ENCODE peak calls at places on chromosomes 6 and 20, in five cellular contexts. F, X, O, I and R are unnamed samples.
A peak's percentile ranks its signal among the peaks of the same experiment; 100 is the strongest.

GRCh38 chr6:423799-424345 is 32.3 kb downstream of the IRF4 start:
- DNase-seq in F (no peak), X (no peak), O (no peak), I (no peak), R (no peak)

GRCh38 chr6:143034689-143035334 is 25.9 kb upstream of the AIG1 start:
- DNase-seq in F (no peak), O (no peak), I (no peak), X (no peak), R (no peak)

GRCh38 chr6:5333653-5334052 is 72.3 kb downstream of the FARS2 start:
- DNase-seq in I (peak; percentile 23), O (no peak), F (peak; percentile 50), X (no peak), R (no peak)

GRCh38 chr6:147322299-147323162 is 118.3 kb downstream of the STXBP5 start:
- DNase-seq in X (no peak), O (no peak), F (no peak), I (no peak), R (no peak)

GRCh38 chr6:21265264-21266044 is 328.1 kb upstream of the SOX4 start:
- DNase-seq in O (no peak), F (no peak), I (no peak), X (no peak), R (no peak)

GRCh38 chr6:12356983-12357972 is 67.1 kb downstream of the EDN1 start:
- DNase-seq in X (no peak), I (no peak), O (no peak), F (no peak), R (no peak)

GRCh38 chr6:157625111-157625510 is 197.9 kb upstream of the SNX9 start:
- DNase-seq in F (no peak), I (no peak), O (no peak), X (no peak), R (no peak)

GRCh38 chr20:36318166-36318565 is 12.0 kb downstream of the DLGAP4 start:
- DNase-seq in F (no peak), O (no peak), X (no peak), I (no peak), R (no peak)

GRCh38 chr6:168326294-168327261 is 7.0 kb upstream of the DACT2 start:
- DNase-seq in X (no peak), F (no peak), I (peak; percentile 16), O (no peak), R (no peak)

GRCh38 chr20:62296724-62297448 is 5.9 kb upstream of the ADRM1 start:
- DNase-seq in I (no peak), F (no peak), X (no peak), O (no peak), R (no peak)

GRCh38 chr20:4912380-4913142 is 88.7 kb downstream of the SLC23A2 start:
- DNase-seq in F (no peak), X (no peak), O (no peak), I (no peak), R (no peak)

GRCh38 chr6:14506656-14507242 is 389.2 kb downstream of the CD83 start:
- DNase-seq in I (no peak), O (no peak), X (no peak), F (no peak), R (no peak)

DNA sequence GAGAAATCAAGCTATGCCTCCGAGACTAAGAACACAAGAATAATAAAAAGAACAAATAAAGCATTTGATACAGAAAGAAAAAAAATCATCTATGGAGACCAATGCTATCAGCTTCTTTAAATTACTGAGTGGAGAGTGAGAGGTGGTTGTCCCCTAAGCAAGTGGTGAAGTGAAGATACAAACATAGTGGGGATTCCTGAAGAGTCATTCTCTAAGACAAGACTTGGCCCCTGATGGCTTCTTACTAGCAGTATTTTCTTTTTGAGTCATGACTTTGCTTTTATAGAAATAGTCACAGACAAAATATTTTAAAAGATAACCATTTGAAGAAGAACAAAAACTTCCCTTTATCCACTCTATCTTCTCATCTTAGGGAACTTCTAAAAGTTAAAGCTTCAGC is 261.4 kb upstream of the PRDM1 start:
- DNase-seq in O (no peak), F (no peak), X (no peak), I (no peak), R (no peak)
- TF ChIP-seq CTCF in O (no peak), F (no peak), X (no peak), I (no peak), R (no peak)

GRCh38 chr6:41896280-41896679 is 1.1 kb upstream of the USP49 start:
- DNase-seq in X (no peak), I (no peak), F (no peak), O (no peak), R (no peak)

GRCh38 chr6:41901882-41902519 is 6.8 kb upstream of the USP49 start:
- DNase-seq in O (peak; percentile 34), X (no peak), F (no peak), I (peak; percentile 52), R (no peak)
- TF ChIP-seq CTCF in O (peak; percentile 64), X (no peak), F (peak; percentile 29), I (peak; percentile 31), R (no peak)

DNA sequence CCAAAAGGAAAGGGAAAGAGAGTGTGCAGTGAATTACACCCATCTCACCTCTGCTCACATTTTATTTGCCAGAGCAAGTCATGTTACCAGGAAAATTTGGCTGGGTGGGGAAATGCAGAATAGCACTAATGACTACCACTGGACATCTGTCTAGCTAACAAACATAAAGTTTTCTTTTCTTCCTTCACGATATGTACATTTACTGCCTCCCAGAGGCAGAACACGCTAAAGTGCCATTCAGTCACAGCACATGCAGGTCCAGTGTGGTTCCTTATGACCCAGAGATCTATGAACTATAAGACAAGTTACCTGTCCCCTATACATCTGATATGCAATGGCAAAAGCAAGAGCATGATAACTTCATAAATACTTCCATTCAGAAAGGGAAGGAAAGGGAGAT is 194.1 kb downstream of the OGFRL1 start:
- DNase-seq in I (peak; percentile 14), O (no peak), F (no peak), X (no peak), R (no peak)
- TF ChIP-seq CTCF in I (peak; percentile 20), O (no peak), F (peak; percentile 32), X (no peak), R (no peak)

DNA sequence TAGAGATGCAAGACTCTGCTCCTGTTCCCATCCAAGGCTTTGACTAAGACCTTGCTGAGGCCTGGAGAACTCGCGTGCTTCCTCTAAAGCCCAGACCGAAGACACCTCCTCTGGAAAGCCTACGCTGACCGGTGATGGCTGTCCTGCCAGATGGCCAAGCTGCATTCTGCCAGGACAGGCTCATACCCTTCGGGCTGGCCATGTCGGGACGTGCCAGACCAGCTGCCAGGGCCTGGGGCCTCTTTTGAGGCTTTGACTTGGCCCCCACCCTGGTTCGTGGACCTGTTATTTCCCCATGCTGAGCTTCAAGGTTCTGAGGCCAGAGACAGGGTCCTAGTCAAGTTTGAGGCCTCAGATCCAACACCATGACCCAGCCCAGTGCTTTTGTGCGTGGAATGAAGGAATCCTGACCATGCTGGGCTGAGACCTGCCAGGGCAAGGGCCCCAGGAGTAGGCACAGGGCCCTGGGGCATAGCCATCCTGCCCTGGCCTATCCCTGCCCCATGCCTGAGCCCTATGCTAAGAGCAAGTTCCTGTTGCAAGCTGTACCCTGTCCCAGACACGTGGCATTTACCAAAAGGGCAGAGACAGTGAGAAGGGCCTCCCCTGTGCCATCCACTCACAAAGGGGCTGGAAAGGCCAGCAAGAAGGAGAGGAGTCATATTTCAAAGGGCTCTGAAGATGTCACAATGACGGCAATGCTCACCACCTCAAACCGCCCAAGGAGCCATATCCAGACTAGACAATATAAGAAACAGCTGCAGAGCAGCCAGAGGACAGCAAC is 42.8 kb downstream of the MRPL14 start:
- DNase-seq in X (no peak), I (no peak), F (no peak), O (no peak), R (no peak)
- TF ChIP-seq CTCF in X (no peak), I (no peak), F (no peak), O (no peak), R (no peak)